ENCODE peak calls at places on chromosome 16, in four cellular contexts. D is pancreas, H is fibroblast of lung, K is mesenchymal stem cell. C is an unnamed sample. For H3K4me1, the result is how much of the 10 kb centered on the place peaks cover.

GRCh38 chr16:12497558-12497957 is 306.1 kb downstream of the CPPED1 start:
- DNase-seq in K (no peak), D (no peak), H (no peak), C (peak)

GRCh38 chr16:52309761-52310416 is 237.1 kb downstream of the TOX3 start:
- DNase-seq in D (no peak), K (no peak), H (no peak), C (no peak)

GRCh38 chr16:14193316-14193871 is 122.3 kb downstream of the MRTFB start:
- DNase-seq in H (no peak), D (no peak), K (no peak), C (no peak)

GRCh38 chr16:58462997-58463891 is 36.7 kb upstream of the NDRG4 start:
- DNase-seq in D (no peak), K (no peak), H (no peak), C (no peak)

GRCh38 chr16:85752511-85753420 is 1.9 kb upstream of the C16orf74 start:
- DNase-seq in K (peak), D (peak), H (peak), C (no peak)

GRCh38 chr16:24819462-24820040 is 26.2 kb upstream of the SLC5A11 start:
- DNase-seq in D (no peak), K (no peak), H (peak), C (no peak)

GRCh38 chr16:63312343-63312742 is 1276.1 kb upstream of the CDH8 start:
- DNase-seq in K (no peak), H (no peak), D (no peak), C (no peak)

GRCh38 chr16:3671424-3671823 is 16.9 kb downstream of the DNASE1 start:
- DNase-seq in K (no peak), H (no peak), D (peak), C (peak)

GRCh38 chr16:21684199-21684598 is 20.4 kb downstream of the OTOA start:
- DNase-seq in H (no peak), K (no peak), D (no peak), C (no peak)

GRCh38 chr16:19885456-19886060 is 910 bp upstream of the GPRC5B start:
- DNase-seq in H (no peak), D (peak), K (no peak), C (no peak)

GRCh38 chr16:19886061-19886792 is 1.6 kb upstream of the GPRC5B start:
- DNase-seq in D (peak), K (peak), H (peak), C (peak)

GRCh38 chr16:19883296-19883951 is 1.2 kb downstream of the GPRC5B start:
- DNase-seq in K (peak), H (peak), D (peak), C (no peak)

GRCh38 chr16:19884021-19884485 is 595 bp downstream of the GPRC5B start:
- DNase-seq in H (no peak), D (peak), K (peak), C (no peak)

GRCh38 chr16:19884611-19885455 is at the start of gene GPRC5B:
- DNase-seq in K (peak), D (peak), H (no peak), C (peak)
- H3K4me1 ChIP-seq in K (under half), D (under half), H (under half), C (under half)

GRCh38 chr16:78211951-78212350 is 112.5 kb downstream of the WWOX start:
- DNase-seq in K (no peak), H (no peak), D (no peak), C (no peak)
- H3K4me3 ChIP-seq in K (no peak), H (no peak), D (no peak), C (no peak)

GRCh38 chr16:87742781-87743490 is 22.9 kb downstream of the KLHDC4 start:
- DNase-seq in D (no peak), H (no peak), K (no peak), C (no peak)
- H3K27ac ChIP-seq in D (no peak), H (no peak), K (no peak), C (no peak)

GRCh38 chr16:67164599-67165061 is at the start of gene HSF4:
- DNase-seq in D (peak), K (no peak), H (peak), C (peak)

GRCh38 chr16:67163164-67163902 is 1.2 kb upstream of the HSF4 start:
- DNase-seq in K (peak), D (peak), H (peak), C (peak)

GRCh38 chr16:67163903-67164558 is 514 bp upstream of the HSF4 start:
- DNase-seq in H (peak), K (peak), D (peak), C (peak)

GRCh38 chr16:67161595-67162058 is 1.9 kb downstream of the FBXL8 start:
- DNase-seq in D (peak), K (no peak), H (no peak), C (no peak)

GRCh38 chr16:67162439-67163163 is 1.9 kb upstream of the HSF4 start:
- DNase-seq in K (peak), H (no peak), D (no peak), C (no peak)
- H3K4me1 ChIP-seq in K (half or more), H (under half), D (under half), C (under half)

DNA sequence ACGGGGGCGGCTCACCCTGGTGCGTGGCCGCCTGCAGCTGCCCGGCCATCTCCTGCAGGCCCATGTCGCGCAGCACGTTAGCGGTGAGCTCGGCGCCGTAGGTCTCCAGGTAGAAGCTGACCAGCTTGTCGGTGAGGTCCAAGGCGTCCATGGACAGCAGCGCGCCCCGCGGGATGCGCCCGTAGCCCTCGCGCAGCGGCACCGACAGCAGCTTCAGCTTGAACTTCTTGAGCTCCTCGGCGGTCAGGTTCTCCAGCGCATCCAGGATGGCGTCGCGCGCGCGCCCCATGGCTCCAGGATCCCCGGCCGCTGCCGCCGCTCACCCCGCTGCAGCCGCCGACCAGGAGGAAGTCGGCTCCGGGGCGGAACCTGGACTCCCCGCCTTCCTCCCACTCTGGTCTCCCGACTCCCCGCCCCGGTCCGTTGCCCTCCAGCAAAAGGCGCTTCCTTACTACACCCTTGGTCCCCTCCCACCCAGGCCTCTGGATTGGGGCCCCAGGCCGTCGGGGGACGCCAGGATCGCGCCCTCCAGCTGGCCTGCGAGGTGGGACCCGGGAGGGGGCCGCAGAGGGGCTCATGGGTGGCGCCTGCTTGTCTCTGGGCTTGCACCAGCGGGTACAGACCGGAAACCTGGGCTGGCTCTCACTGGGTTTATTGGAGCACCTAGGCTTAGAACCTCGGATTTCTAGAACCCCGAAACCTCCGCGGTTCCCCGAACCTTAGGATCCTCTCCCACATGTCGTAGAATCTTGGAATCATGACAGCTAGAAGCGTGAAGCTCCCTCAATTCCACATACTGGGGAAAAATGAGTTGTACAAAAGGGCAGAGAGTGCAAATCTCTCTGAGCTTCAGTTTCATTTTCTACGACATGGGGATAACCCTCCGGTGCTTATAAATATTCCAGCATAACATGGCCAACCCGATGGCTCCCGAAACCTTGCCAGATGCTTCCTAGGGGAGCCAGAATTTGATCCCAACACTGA is at the start of gene PYCARD:
- DNase-seq in H (peak), K (peak), D (peak), C (peak)
- H3K4me3 ChIP-seq in H (peak), K (peak), D (peak), C (peak)

GRCh38 chr16:2457267-2457666 is 2.6 kb upstream of the TEDC2 start:
- DNase-seq in D (no peak), K (no peak), H (no peak), C (no peak)

GRCh38 chr16:2460391-2460713 is 443 bp downstream of the TEDC2 start:
- DNase-seq in H (no peak), D (no peak), K (no peak), C (no peak)

GRCh38 chr16:2459647-2460390 is at the start of gene TEDC2:
- DNase-seq in K (peak), D (peak), H (peak), C (peak)

GRCh38 chr16:2457946-2458345 is 2.0 kb upstream of the TEDC2 start:
- DNase-seq in H (no peak), D (no peak), K (no peak), C (no peak)

DNA sequence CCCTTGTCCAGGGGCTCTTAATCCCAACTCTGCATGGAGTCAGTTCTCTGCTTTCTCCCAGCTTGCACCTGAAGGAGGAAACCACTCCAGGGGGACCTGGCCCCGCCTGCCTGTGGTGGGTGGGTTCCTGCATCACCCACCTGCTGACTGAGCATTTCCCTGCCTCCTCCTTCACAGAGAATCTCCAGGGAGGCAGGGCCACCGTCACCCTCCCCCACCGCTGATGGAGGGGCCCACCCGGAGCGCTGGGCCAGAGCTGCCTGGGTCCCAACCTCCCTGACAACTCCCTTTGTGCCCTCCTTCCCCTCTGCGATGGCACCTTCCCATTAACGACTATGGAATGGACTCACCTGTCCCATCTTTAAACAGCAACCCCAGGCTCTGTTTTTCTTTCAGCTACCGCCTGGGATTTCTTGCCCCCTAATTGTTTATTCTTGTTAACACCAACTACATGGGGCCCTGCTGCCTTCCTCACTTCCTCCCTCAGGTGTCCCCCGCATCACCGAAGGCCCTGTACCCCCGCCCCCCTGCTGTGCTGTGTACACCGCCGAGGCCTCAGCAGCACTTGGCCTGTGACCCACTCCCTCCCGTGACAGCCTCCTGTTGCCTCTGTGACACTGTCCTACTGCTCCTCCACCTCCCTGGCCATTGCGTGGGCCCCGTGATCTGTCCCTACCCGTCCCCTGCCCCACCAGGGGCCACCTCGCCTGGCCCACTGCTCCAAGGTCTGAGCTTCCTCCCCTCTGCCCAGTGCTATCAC is 842 bp upstream of the TEDC2 start:
- DNase-seq in H (no peak), K (no peak), D (no peak), C (no peak)
- H3K27ac ChIP-seq in H (peak), K (no peak), D (no peak), C (no peak)

GRCh38 chr16:68083861-68084503 is 1.2 kb upstream of the NFATC3 start:
- DNase-seq in H (peak), D (no peak), K (peak), C (peak)

GRCh38 chr16:68086860-68087268 is 1.7 kb downstream of the NFATC3 start:
- DNase-seq in H (peak), K (peak), D (no peak), C (no peak)

GRCh38 chr16:68084504-68085258 is 489 bp upstream of the NFATC3 start:
- DNase-seq in K (peak), H (peak), D (peak), C (peak)

GRCh38 chr16:68086336-68086821 is 1.2 kb downstream of the NFATC3 start:
- DNase-seq in H (peak), D (no peak), K (peak), C (no peak)

GRCh38 chr16:68085259-68086071 is at the start of gene NFATC3:
- DNase-seq in K (peak), H (peak), D (peak), C (peak)
- H3K4me1 ChIP-seq in K (under half), H (under half), D (under half), C (under half)

GRCh38 chr16:55510185-55510805 is 1.4 kb downstream of the LPCAT2 start:
- DNase-seq in H (no peak), D (no peak), K (no peak), C (no peak)

GRCh38 chr16:55506083-55506482 is 2.8 kb upstream of the LPCAT2 start:
- DNase-seq in H (no peak), K (no peak), D (no peak), C (no peak)

GRCh38 chr16:55506708-55507107 is 2.2 kb upstream of the LPCAT2 start:
- DNase-seq in D (no peak), H (no peak), K (no peak), C (no peak)

GRCh38 chr16:55508941-55509920 is at the start of gene LPCAT2:
- DNase-seq in K (peak), H (peak), D (peak), C (peak)

GRCh38 chr16:55508271-55508921 is 476 bp upstream of the LPCAT2 start:
- DNase-seq in D (no peak), H (no peak), K (no peak), C (no peak)
- H3K4me3 ChIP-seq in D (peak), H (no peak), K (peak), C (no peak)

GRCh38 chr16:5427571-5427970 is 330.0 kb upstream of the EEF2KMT start:
- DNase-seq in K (no peak), H (no peak), D (no peak), C (no peak)
- H3K27ac ChIP-seq in K (no peak), H (no peak), D (no peak), C (no peak)

GRCh38 chr16:68267612-68268405 is 3.5 kb downstream of the SLC7A6 start:
- DNase-seq in D (no peak), H (no peak), K (no peak), C (no peak)
- H3K4me1 ChIP-seq in D (under half), H (under half), K (under half), C (under half)